ENCODE peak calls at places on chromosomes 1 and 21, in four cellular contexts. One of them, this sample, is unnamed.

GRCh38 chr1:214861615-214862014 is 220.9 kb upstream of the KCNK2 start:
- DNase-seq in AG10803: peak; percentile 35
- DNase-seq in fibroblast of pulmonary artery: no peak
- DNase-seq in colonic mucosa: no peak
- DNase-seq in this sample: peak; percentile 28

GRCh38 chr21:44927587-44928461 is 7.1 kb upstream of the ITGB2 start:
- DNase-seq in AG10803: peak; percentile 85
- DNase-seq in colonic mucosa: peak; percentile 42
- DNase-seq in fibroblast of pulmonary artery: peak; percentile 49
- DNase-seq in this sample: peak; percentile 69

GRCh38 chr1:239757711-239758110 is 334.0 kb upstream of the FMN2 start:
- DNase-seq in fibroblast of pulmonary artery: no peak
- DNase-seq in colonic mucosa: no peak
- DNase-seq in AG10803: no peak
- DNase-seq in this sample: no peak

GRCh38 chr1:183276386-183276785 is 90.3 kb downstream of the LAMC2 start:
- DNase-seq in fibroblast of pulmonary artery: no peak
- DNase-seq in colonic mucosa: no peak
- DNase-seq in AG10803: no peak
- DNase-seq in this sample: no peak

GRCh38 chr1:109668123-109668800 is 405 bp downstream of the GSTM2 start:
- DNase-seq in AG10803: no peak
- DNase-seq in fibroblast of pulmonary artery: no peak
- DNase-seq in colonic mucosa: no peak
- DNase-seq in this sample: no peak

GRCh38 chr1:13616234-13616633 is 32.6 kb downstream of the PDPN start:
- DNase-seq in fibroblast of pulmonary artery: no peak
- DNase-seq in AG10803: peak; percentile 46
- DNase-seq in colonic mucosa: no peak
- DNase-seq in this sample: no peak

GRCh38 chr1:51263147-51263850 is 27.2 kb downstream of the RNF11 start:
- DNase-seq in colonic mucosa: no peak
- DNase-seq in AG10803: no peak
- DNase-seq in fibroblast of pulmonary artery: no peak
- DNase-seq in this sample: no peak

GRCh38 chr1:185652348-185652747 is 81.8 kb upstream of the HMCN1 start:
- DNase-seq in AG10803: no peak
- DNase-seq in colonic mucosa: no peak
- DNase-seq in fibroblast of pulmonary artery: no peak
- DNase-seq in this sample: peak; percentile 22

GRCh38 chr1:24793762-24794161 is 48.5 kb downstream of the CLIC4 start:
- DNase-seq in fibroblast of pulmonary artery: peak; percentile 85
- DNase-seq in AG10803: peak; percentile 87
- DNase-seq in colonic mucosa: no peak
- DNase-seq in this sample: peak; percentile 83

GRCh38 chr1:6257541-6258069 is 3.3 kb downstream of the GPR153 start:
- DNase-seq in fibroblast of pulmonary artery: no peak
- DNase-seq in AG10803: no peak
- DNase-seq in colonic mucosa: no peak
- DNase-seq in this sample: no peak

GRCh38 chr1:214637125-214637524 is 34.1 kb downstream of the CENPF start:
- DNase-seq in AG10803: no peak
- DNase-seq in fibroblast of pulmonary artery: no peak
- DNase-seq in colonic mucosa: no peak
- DNase-seq in this sample: no peak

GRCh38 chr1:209398330-209398991 is 185.1 kb upstream of the CAMK1G start:
- DNase-seq in fibroblast of pulmonary artery: peak; percentile 96
- DNase-seq in colonic mucosa: no peak
- DNase-seq in AG10803: peak; percentile 97
- DNase-seq in this sample: peak; percentile 92

GRCh38 chr1:111199881-111200801 is at the start of gene DENND2D:
- DNase-seq in fibroblast of pulmonary artery: no peak
- DNase-seq in colonic mucosa: peak; percentile 73
- DNase-seq in AG10803: no peak
- DNase-seq in this sample: no peak

GRCh38 chr1:37240897-37241296 is 206.6 kb upstream of the GRIK3 start:
- DNase-seq in AG10803: no peak
- DNase-seq in fibroblast of pulmonary artery: no peak
- DNase-seq in colonic mucosa: no peak
- DNase-seq in this sample: no peak

GRCh38 chr1:233304489-233305102 is 9.1 kb upstream of the PCNX2 start:
- DNase-seq in colonic mucosa: no peak
- DNase-seq in fibroblast of pulmonary artery: peak; percentile 51
- DNase-seq in AG10803: peak; percentile 28
- DNase-seq in this sample: peak; percentile 35

GRCh38 chr1:25698252-25698651 is 81.7 kb downstream of the MAN1C1 start:
- DNase-seq in AG10803: no peak
- DNase-seq in fibroblast of pulmonary artery: no peak
- DNase-seq in colonic mucosa: no peak
- DNase-seq in this sample: no peak

DNA sequence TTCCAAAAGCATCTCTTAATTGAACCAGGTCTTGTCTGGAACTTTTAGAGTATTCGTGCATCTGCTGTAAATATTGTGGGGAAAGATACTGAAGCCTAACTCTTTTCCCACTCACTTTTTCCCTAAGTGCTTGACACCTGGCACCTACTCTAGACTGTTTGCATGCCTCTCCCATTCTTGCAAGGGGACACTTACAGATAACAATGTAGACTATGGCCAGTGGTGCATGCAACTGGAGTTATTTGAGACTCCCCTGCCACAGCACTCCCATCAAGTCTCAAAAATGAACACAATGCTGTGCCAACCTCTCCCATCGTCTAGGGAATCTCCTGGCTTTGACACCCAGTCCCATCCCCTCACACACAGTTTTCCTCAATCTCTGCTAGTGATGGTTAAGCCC is 118.6 kb upstream of the ATP1B1 start:
- DNase-seq in colonic mucosa: no peak
- DNase-seq in AG10803: no peak
- DNase-seq in fibroblast of pulmonary artery: no peak
- DNase-seq in this sample: no peak
- H3K4me3 ChIP-seq in colonic mucosa: no peak overlapping the region
- H3K4me3 ChIP-seq in AG10803: no peak overlapping the region
- H3K4me3 ChIP-seq in fibroblast of pulmonary artery: no peak overlapping the region
- H3K4me3 ChIP-seq in this sample: no peak overlapping the region

GRCh38 chr1:228031276-228031995 is 24.6 kb downstream of the WNT3A start:
- DNase-seq in fibroblast of pulmonary artery: no peak
- DNase-seq in colonic mucosa: no peak
- DNase-seq in AG10803: no peak
- DNase-seq in this sample: no peak
- TF ChIP-seq CTCF in fibroblast of pulmonary artery: no peak
- TF ChIP-seq CTCF in colonic mucosa: no peak
- TF ChIP-seq CTCF in AG10803: no peak
- TF ChIP-seq CTCF in this sample: no peak

GRCh38 chr1:223520200-223520599 is 127.0 kb downstream of the CCDC185 start:
- DNase-seq in colonic mucosa: no peak
- DNase-seq in fibroblast of pulmonary artery: no peak
- DNase-seq in AG10803: no peak
- DNase-seq in this sample: no peak

GRCh38 chr1:223521150-223521549 is 127.9 kb downstream of the CCDC185 start:
- DNase-seq in AG10803: no peak
- DNase-seq in colonic mucosa: no peak
- DNase-seq in fibroblast of pulmonary artery: no peak
- DNase-seq in this sample: no peak

GRCh38 chr1:223515416-223515815 is 122.2 kb downstream of the CCDC185 start:
- DNase-seq in fibroblast of pulmonary artery: no peak
- DNase-seq in AG10803: no peak
- DNase-seq in colonic mucosa: no peak
- DNase-seq in this sample: no peak

GRCh38 chr1:223515915-223516314 is 122.7 kb downstream of the CCDC185 start:
- DNase-seq in colonic mucosa: no peak
- DNase-seq in fibroblast of pulmonary artery: no peak
- DNase-seq in AG10803: no peak
- DNase-seq in this sample: no peak

GRCh38 chr1:223519116-223519515 is 125.9 kb downstream of the CCDC185 start:
- DNase-seq in AG10803: no peak
- DNase-seq in colonic mucosa: no peak
- DNase-seq in fibroblast of pulmonary artery: no peak
- DNase-seq in this sample: peak; percentile 5
- H3K4me3 ChIP-seq in AG10803: no peak overlapping the region
- H3K4me3 ChIP-seq in colonic mucosa: no peak overlapping the region
- H3K4me3 ChIP-seq in fibroblast of pulmonary artery: no peak overlapping the region
- H3K4me3 ChIP-seq in this sample: no peak overlapping the region

GRCh38 chr1:157369808-157370521 is 182.3 kb downstream of the FCRL5 start:
- DNase-seq in AG10803: peak; percentile 44
- DNase-seq in fibroblast of pulmonary artery: peak; percentile 64
- DNase-seq in colonic mucosa: peak; percentile 79
- DNase-seq in this sample: peak; percentile 56
- TF ChIP-seq CTCF in AG10803: peak; percentile 89
- TF ChIP-seq CTCF in fibroblast of pulmonary artery: peak; percentile 87
- TF ChIP-seq CTCF in colonic mucosa: peak; percentile 95
- TF ChIP-seq CTCF in this sample: peak; percentile 87

GRCh38 chr1:201468501-201468843 is 516 bp downstream of the PHLDA3 start:
- DNase-seq in colonic mucosa: no peak
- DNase-seq in AG10803: peak; percentile 32
- DNase-seq in fibroblast of pulmonary artery: no peak
- DNase-seq in this sample: no peak
- H3K4me3 ChIP-seq in colonic mucosa: peak overlapping the region; percentile 69
- H3K4me3 ChIP-seq in AG10803: peak overlapping the region; percentile 99
- H3K4me3 ChIP-seq in fibroblast of pulmonary artery: peak overlapping the region; percentile 97
- H3K4me3 ChIP-seq in this sample: peak overlapping the region; percentile 96

GRCh38 chr1:89548486-89548857 is 23.8 kb downstream of the LRRC8B start:
- DNase-seq in colonic mucosa: no peak
- DNase-seq in AG10803: no peak
- DNase-seq in fibroblast of pulmonary artery: no peak
- DNase-seq in this sample: no peak

GRCh38 chr1:89553195-89553584 is 28.6 kb downstream of the LRRC8B start:
- DNase-seq in colonic mucosa: no peak
- DNase-seq in fibroblast of pulmonary artery: no peak
- DNase-seq in AG10803: no peak
- DNase-seq in this sample: no peak

GRCh38 chr1:89552481-89553194 is 28.0 kb downstream of the LRRC8B start:
- DNase-seq in colonic mucosa: no peak
- DNase-seq in AG10803: peak; percentile 42
- DNase-seq in fibroblast of pulmonary artery: peak; percentile 52
- DNase-seq in this sample: peak; percentile 45

GRCh38 chr1:89547563-89548485 is 23.2 kb downstream of the LRRC8B start:
- DNase-seq in AG10803: peak; percentile 80
- DNase-seq in colonic mucosa: no peak
- DNase-seq in fibroblast of pulmonary artery: peak; percentile 78
- DNase-seq in this sample: peak; percentile 88

GRCh38 chr1:89550995-89551394 is 26.4 kb downstream of the LRRC8B start:
- DNase-seq in fibroblast of pulmonary artery: no peak
- DNase-seq in AG10803: no peak
- DNase-seq in colonic mucosa: no peak
- DNase-seq in this sample: no peak
- TF ChIP-seq CTCF in fibroblast of pulmonary artery: no peak
- TF ChIP-seq CTCF in AG10803: no peak
- TF ChIP-seq CTCF in colonic mucosa: no peak
- TF ChIP-seq CTCF in this sample: no peak

GRCh38 chr1:9180077-9180819 is 51.3 kb upstream of the GPR157 start:
- DNase-seq in fibroblast of pulmonary artery: no peak
- DNase-seq in colonic mucosa: no peak
- DNase-seq in AG10803: no peak
- DNase-seq in this sample: peak; percentile 57
- H3K4me3 ChIP-seq in fibroblast of pulmonary artery: peak overlapping the region; percentile 93
- H3K4me3 ChIP-seq in colonic mucosa: no peak overlapping the region
- H3K4me3 ChIP-seq in AG10803: peak overlapping the region; percentile 96
- H3K4me3 ChIP-seq in this sample: peak overlapping the region; percentile 92

DNA sequence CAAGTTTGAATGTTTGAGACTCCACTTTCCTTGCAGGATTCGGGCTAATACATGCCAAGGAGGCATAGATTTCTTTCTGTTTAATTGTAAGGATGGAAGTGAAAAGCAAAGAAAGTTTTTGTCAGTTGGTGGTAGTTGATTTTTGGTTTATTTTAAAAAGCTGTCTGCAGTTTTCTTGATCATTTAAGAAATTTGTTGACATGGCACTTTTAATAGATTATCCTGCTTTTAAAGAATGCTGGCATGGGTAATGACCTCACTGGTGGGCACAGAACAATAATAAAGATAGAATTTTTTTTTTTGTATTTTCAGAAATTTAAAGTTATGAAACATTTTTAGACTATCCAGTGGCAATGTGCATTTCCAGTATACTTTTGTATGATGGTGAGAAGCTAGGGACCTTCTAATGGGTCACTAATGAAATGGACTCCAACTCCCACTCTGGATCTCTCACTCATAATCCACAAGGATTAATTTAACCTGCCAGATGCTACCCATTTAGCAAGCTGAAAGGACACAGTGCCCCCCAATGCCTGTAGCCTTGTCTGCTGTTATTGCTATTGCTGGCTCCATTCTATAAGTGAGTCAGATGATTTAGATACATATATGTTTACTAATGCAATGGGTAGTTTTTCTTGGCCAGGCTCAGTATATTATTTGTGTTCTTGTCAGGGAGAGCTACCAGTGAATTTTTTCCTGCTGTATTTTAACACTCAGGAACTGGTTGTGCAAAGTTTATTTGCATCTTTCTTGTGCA is 190.2 kb upstream of the SGIP1 start:
- DNase-seq in colonic mucosa: no peak
- DNase-seq in AG10803: no peak
- DNase-seq in fibroblast of pulmonary artery: no peak
- DNase-seq in this sample: peak; percentile 54
- TF ChIP-seq CTCF in colonic mucosa: no peak
- TF ChIP-seq CTCF in AG10803: no peak
- TF ChIP-seq CTCF in fibroblast of pulmonary artery: no peak
- TF ChIP-seq CTCF in this sample: no peak

GRCh38 chr1:234400773-234401172 is 27.5 kb downstream of the COA6 start:
- DNase-seq in AG10803: peak; percentile 2
- DNase-seq in fibroblast of pulmonary artery: peak; percentile 13
- DNase-seq in colonic mucosa: no peak
- DNase-seq in this sample: no peak
- H3K4me3 ChIP-seq in AG10803: no peak overlapping the region
- H3K4me3 ChIP-seq in fibroblast of pulmonary artery: no peak overlapping the region
- H3K4me3 ChIP-seq in colonic mucosa: no peak overlapping the region
- H3K4me3 ChIP-seq in this sample: no peak overlapping the region

GRCh38 chr1:75964760-75965408 is 32.7 kb upstream of the ASB17 start:
- DNase-seq in fibroblast of pulmonary artery: no peak
- DNase-seq in AG10803: no peak
- DNase-seq in colonic mucosa: no peak
- DNase-seq in this sample: no peak
- TF ChIP-seq CTCF in fibroblast of pulmonary artery: no peak
- TF ChIP-seq CTCF in AG10803: no peak
- TF ChIP-seq CTCF in colonic mucosa: no peak
- TF ChIP-seq CTCF in this sample: no peak